ENCODE peak calls at places on chromosomes 11 and 22, in six cellular contexts. R, C, D, H, P and K are unnamed samples. For H3K27me3, the result is how much of the 10 kb centered on the place peaks cover.

GRCh38 chr11:55652560-55652959 is 4.4 kb downstream of the OR4S2 start:
- DNase-seq in H (no peak), C (no peak), P (no peak), D (no peak), R (no peak), K (no peak)

GRCh38 chr11:83367745-83368144 is 81.6 kb upstream of the CCDC90B start:
- DNase-seq in D (no peak), P (no peak), H (no peak), C (no peak), R (no peak), K (no peak)

GRCh38 chr11:10328314-10329090 is 23.6 kb downstream of the ADM start:
- DNase-seq in D (no peak), P (no peak), H (no peak), R (peak), C (no peak), K (no peak)

GRCh38 chr11:119052163-119052814 is 4.7 kb downstream of the HYOU1 start:
- DNase-seq in P (no peak), R (peak), H (no peak), C (no peak), D (no peak), K (no peak)

GRCh38 chr11:6030658-6031057 is at the start of gene OR56A1:
- DNase-seq in P (no peak), C (no peak), R (no peak), D (no peak), H (no peak), K (no peak)

GRCh38 chr11:12223771-12224536 is 113.6 kb downstream of the MICAL2 start:
- DNase-seq in R (peak), C (peak), H (no peak), D (no peak), P (no peak), K (no peak)

GRCh38 chr11:60360621-60361020 is 17.7 kb upstream of the MS4A7 start:
- DNase-seq in D (no peak), P (no peak), R (no peak), H (no peak), C (no peak), K (no peak)

GRCh38 chr11:6608726-6609501 is 3.1 kb downstream of the TAF10 start:
- DNase-seq in D (no peak), P (peak), C (peak), H (peak), R (no peak), K (peak)

GRCh38 chr11:92159931-92160330 is 64.7 kb upstream of the FAT3 start:
- DNase-seq in R (no peak), D (no peak), P (no peak), C (no peak), H (no peak), K (no peak)

GRCh38 chr11:9817191-9817590 is 153.3 kb downstream of the SWAP70 start:
- DNase-seq in C (no peak), R (no peak), P (no peak), D (no peak), H (no peak), K (no peak)

GRCh38 chr22:23071163-23072034 is 1.1 kb downstream of the GNAZ start:
- DNase-seq in D (no peak), R (no peak), C (no peak), P (no peak), H (peak), K (no peak)
- H3K4me3 ChIP-seq in D (peak), R (no peak), C (no peak), P (peak), H (peak), K (peak)

DNA sequence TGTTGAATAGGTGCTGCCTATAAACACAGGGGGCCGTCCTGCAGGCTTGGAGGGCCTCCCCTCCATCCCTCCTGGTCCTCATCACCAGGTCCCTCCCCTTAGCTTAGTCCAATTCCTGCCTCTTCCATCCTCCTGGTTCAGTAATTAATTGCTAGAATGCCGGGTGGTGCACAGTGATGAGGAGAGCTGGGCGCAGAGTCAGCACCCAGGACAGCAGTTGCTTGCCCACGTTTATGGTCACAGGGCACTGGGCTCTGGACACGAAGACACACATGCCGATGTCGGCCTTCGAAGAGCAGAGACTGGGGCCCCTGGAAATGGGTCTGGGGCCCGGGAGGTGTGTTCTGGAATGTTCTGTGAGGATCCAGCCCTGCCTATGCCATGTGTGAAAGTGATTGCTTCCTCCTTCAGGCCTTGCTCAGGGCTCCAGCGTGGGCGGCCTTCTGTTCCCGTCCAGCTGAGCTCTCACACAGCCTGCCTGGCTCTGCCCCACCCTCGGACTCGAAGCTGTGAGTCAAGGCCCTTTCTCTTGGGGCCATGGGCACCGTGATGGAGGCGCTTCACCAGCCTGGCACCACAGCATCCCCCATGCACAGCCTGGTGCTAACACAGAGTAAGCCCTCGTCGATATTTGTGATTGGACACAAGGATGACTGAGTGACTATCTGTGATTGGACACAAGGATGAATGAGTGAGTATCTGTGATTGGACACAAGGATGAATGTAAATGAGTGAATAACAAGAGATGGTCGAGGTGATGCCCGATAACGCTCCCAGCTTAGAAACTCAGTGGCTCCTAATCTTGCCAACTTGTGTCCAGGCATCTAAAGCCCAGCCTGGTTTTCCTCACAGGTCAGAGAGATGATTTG is 884.7 kb downstream of the BRD1 start:
- DNase-seq in D (no peak), P (no peak), H (peak), R (no peak), C (peak), K (peak)
- H3K27me3 ChIP-seq in D (under half), P (under half), H (under half), R (under half), C (under half), K (under half)

DNA sequence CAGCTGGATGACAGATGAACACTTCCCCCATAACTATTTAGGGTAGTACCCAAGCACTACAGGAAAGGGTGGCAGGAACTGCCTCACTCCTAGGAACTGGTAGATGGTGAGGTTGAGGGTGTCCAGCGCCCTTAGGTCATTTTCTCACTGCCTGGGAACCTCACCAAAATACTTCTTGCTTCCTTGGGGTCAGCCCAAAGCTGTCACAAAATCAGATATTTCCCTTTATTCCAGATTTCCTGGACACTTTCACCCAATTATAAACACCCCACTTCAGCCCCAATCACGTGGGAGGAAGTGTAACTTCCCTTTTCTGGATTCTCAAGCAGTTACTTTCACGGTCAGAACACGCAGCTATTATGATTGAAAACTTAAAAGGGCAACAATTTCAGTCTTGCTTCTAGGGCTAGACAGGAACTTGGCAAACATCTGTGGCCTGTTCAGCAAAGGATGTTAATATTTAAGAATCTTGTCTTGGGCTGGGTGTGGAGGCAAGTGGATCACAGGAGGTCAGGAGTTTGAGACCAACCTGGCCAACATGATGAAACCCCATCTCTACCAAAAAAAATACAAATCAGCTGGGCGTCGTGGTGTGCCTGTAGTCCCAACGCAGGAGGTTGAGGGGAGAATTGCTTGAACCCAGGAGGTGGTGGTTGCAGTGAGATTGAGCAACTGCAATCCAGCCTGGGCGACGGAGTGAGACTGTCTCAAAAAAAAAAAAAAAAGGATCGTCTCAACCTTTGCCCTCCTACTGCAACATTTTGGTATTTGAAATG is 4.0 kb downstream of the FTH1 start:
- DNase-seq in D (no peak), P (peak), H (peak), R (peak), C (no peak), K (no peak)
- H3K4me3 ChIP-seq in D (no peak), P (no peak), H (no peak), R (no peak), C (no peak), K (no peak)

DNA sequence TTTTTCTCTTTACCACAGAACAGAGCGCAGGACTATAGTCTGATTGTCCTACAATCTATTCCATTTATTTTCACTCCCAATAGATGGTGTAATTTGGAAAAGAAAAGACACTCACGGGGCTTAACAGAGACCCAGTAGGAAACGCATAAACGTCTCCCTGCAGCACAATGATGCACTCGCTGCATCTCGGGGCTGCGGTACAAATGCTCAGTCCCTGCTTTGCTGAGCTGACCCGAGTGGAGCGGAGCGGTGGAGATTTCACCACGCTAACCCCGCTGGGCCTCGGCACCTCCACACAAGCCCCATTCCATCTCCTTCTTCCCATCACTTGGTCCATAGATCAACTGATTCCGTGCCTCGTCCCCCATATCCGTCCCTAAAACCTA is 1.5 kb downstream of the FEZ1 start:
- DNase-seq in R (no peak), C (no peak), D (no peak), P (no peak), H (no peak), K (no peak)
- H3K27me3 ChIP-seq in R (under half), C (under half), D (under half), P (under half), H (under half), K (under half)

DNA sequence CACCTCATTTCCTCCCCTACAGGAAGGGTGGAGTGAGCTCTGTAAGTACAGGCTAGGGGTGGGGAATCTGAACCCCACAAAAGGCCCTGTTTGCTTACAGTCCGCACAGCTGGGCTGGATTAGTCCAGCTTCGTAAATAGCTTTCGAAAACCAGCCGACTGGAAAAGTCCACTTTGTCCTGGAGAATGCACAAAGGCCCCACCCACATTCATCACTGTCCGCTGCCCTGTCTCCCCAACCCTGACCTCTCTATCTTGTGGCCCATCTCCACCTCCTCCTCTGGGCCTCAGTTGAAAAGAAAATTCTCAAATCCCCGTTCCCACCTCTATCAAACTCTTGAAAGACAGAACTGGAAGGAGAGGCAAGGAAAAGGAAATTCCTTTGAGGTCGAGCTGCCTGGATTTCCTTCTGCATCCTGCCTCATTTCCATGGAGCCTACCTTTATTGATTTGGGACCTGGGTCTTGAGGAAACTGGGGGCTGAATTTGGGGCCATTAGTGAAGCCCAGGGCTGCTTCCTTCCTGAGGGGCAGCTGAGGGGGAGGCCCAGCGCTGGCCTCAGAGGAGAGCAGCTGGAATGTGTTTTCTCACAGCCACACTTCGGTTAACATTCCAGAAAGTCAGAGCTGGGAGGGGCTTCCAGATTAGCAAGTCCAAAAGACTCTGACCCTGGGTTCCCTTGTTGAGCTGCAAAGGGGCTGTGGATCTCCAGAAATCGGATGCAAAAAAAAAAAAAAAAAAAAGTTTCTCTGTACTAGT is 147.6 kb downstream of the FBXO7 start:
- DNase-seq in P (no peak), R (no peak), H (peak), D (no peak), C (peak), K (peak)
- H3K4me3 ChIP-seq in P (no peak), R (no peak), H (no peak), D (no peak), C (no peak), K (no peak)